ENCODE peak calls at places on chromosome 12, in four cellular contexts. V is K562, Y is HepG2, W is GM12878. N is an unnamed sample.

GRCh38 chr12:113955109-113955970 is 10.8 kb downstream of the RBM19 start:
- DNase-seq in V (peak), Y (peak), W (no peak), N (peak)

GRCh38 chr12:55060470-55060869 is 40.7 kb downstream of the NEUROD4 start:
- DNase-seq in V (peak), Y (no peak), W (peak), N (no peak)

GRCh38 chr12:121668750-121669524 is 517 bp downstream of the MORN3 start:
- DNase-seq in V (peak), Y (peak), W (no peak), N (no peak)

GRCh38 chr12:100755186-100755585 is 39.4 kb upstream of the ANO4 start:
- DNase-seq in V (no peak), Y (no peak), W (no peak), N (no peak)

GRCh38 chr12:18430425-18431048 is 169.2 kb downstream of the PIK3C2G start:
- DNase-seq in V (peak), Y (peak), W (no peak), N (peak)

GRCh38 chr12:54932691-54933090 is 51.9 kb downstream of the TESPA1 start:
- DNase-seq in V (peak), Y (no peak), W (no peak), N (no peak)

GRCh38 chr12:49661191-49661590 is 37.8 kb downstream of the PRPF40B start:
- DNase-seq in V (no peak), Y (no peak), W (no peak), N (no peak)

GRCh38 chr12:119176267-119177055 is 2.3 kb upstream of the HSPB8 start:
- DNase-seq in V (no peak), Y (peak), W (no peak), N (peak)

GRCh38 chr12:5050542-5050941 is 6.9 kb downstream of the KCNA5 start:
- DNase-seq in V (no peak), Y (no peak), W (no peak), N (no peak)

GRCh38 chr12:54591001-54591591 is 2.6 kb upstream of the PPP1R1A start:
- DNase-seq in V (no peak), Y (no peak), W (no peak), N (no peak)

GRCh38 chr12:120639771-120640721 is at the start of gene CABP1:
- DNase-seq in V (peak), Y (peak), W (no peak), N (peak)

GRCh38 chr12:48788852-48789775 is at the start of gene ADCY6:
- DNase-seq in V (no peak), Y (peak), W (no peak), N (peak)

GRCh38 chr12:15550778-15551177 is 228.5 kb downstream of the PTPRO start:
- DNase-seq in V (no peak), Y (no peak), W (no peak), N (no peak)

GRCh38 chr12:11500861-11501230 is 105.5 kb upstream of the PRB2 start:
- DNase-seq in V (no peak), Y (no peak), W (no peak), N (no peak)

GRCh38 chr12:89933911-89934310 is 225.3 kb upstream of the ATP2B1 start:
- DNase-seq in V (no peak), Y (no peak), W (no peak), N (no peak)

GRCh38 chr12:122123761-122124145 is 45.2 kb downstream of the MLXIP start:
- DNase-seq in V (no peak), Y (no peak), W (no peak), N (no peak)

GRCh38 chr12:42968426-42968825 is 378.9 kb upstream of the PRICKLE1 start:
- DNase-seq in V (no peak), Y (no peak), W (no peak), N (no peak)

GRCh38 chr12:68374315-68374982 is 42.3 kb upstream of the MDM1 start:
- DNase-seq in V (no peak), Y (no peak), W (peak), N (no peak)

GRCh38 chr12:52258335-52258901 is 16.0 kb upstream of the KRT86 start:
- DNase-seq in V (no peak), Y (no peak), W (no peak), N (no peak)

GRCh38 chr12:27180862-27181261 is 63.2 kb upstream of the STK38L start:
- DNase-seq in V (no peak), Y (no peak), W (no peak), N (no peak)

GRCh38 chr12:107441906-107442305 is 243.7 kb upstream of the PWP1 start:
- DNase-seq in V (no peak), Y (no peak), W (no peak), N (no peak)

GRCh38 chr12:68317047-68317667 is 15.0 kb downstream of the MDM1 start:
- DNase-seq in V (peak), Y (peak), W (no peak), N (peak)

GRCh38 chr12:26612203-26612602 is 220.8 kb downstream of the ITPR2 start:
- DNase-seq in V (no peak), Y (no peak), W (no peak), N (no peak)

GRCh38 chr12:74602881-74603523 is 65.4 kb downstream of the ATXN7L3B start:
- DNase-seq in V (no peak), Y (no peak), W (no peak), N (no peak)

GRCh38 chr12:83320350-83320749 is 633.6 kb downstream of the TMTC2 start:
- DNase-seq in V (no peak), Y (no peak), W (no peak), N (no peak)

GRCh38 chr12:45674583-45674982 is 54.9 kb upstream of the ARID2 start:
- DNase-seq in V (no peak), Y (no peak), W (no peak), N (no peak)

GRCh38 chr12:106137456-106138278 is 1.1 kb downstream of the NUAK1 start:
- DNase-seq in V (no peak), Y (no peak), W (no peak), N (no peak)

GRCh38 chr12:45611495-45611894 is 118.0 kb upstream of the ARID2 start:
- DNase-seq in V (no peak), Y (no peak), W (no peak), N (no peak)

GRCh38 chr12:55845349-55845748 is 2.6 kb upstream of the MMP19 start:
- DNase-seq in V (no peak), Y (no peak), W (no peak), N (no peak)

GRCh38 chr12:100574262-100575074 is 984 bp downstream of the GAS2L3 start:
- DNase-seq in V (no peak), Y (no peak), W (no peak), N (peak)

GRCh38 chr12:450438-450837 is 9.3 kb upstream of the B4GALNT3 start:
- DNase-seq in V (peak), Y (no peak), W (no peak), N (no peak)

GRCh38 chr12:120960657-120961056 is 17.7 kb upstream of the HNF1A start:
- DNase-seq in V (no peak), Y (no peak), W (no peak), N (no peak)

GRCh38 chr12:30626847-30627246 is 68.8 kb downstream of the IPO8 start:
- DNase-seq in V (no peak), Y (peak), W (no peak), N (no peak)

GRCh38 chr12:30631710-30632109 is 64.0 kb downstream of the IPO8 start:
- DNase-seq in V (no peak), Y (no peak), W (no peak), N (no peak)

GRCh38 chr12:30630378-30631285 is 65.0 kb downstream of the IPO8 start:
- DNase-seq in V (no peak), Y (no peak), W (no peak), N (no peak)
- TF ChIP-seq FOXM1 in V (no peak), Y (no peak), W (no peak), N (no peak)

GRCh38 chr12:111467092-111467861 is 61.6 kb downstream of the SH2B3 start:
- DNase-seq in V (no peak), Y (peak), W (no peak), N (no peak)
- TF ChIP-seq BHLHE40 in V (peak), Y (no peak), W (no peak), N (no peak)

DNA sequence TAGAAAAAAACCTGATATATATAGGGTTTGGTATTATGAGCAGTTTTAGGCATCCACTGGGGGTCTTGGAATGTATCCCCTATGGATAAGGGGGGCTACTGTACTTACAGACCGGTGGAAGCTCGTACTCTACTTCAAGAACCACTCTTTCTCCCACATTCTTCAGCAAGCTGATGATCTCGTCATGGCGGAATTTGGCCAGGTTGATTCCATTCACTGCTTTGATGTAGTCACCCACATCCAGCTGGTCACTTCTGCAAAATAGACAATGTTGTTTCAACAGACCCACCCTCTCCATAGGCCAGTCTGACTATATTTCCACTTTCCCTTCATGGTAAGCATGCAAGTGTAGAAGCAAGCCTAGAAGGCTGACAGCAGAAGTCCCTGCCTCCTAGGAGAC is 139.9 kb downstream of the GRIP1 start:
- DNase-seq in V (no peak), Y (no peak), W (no peak), N (no peak)
- TF ChIP-seq FOXK2 in V (no peak), Y (no peak), W (no peak), N (no peak)

DNA sequence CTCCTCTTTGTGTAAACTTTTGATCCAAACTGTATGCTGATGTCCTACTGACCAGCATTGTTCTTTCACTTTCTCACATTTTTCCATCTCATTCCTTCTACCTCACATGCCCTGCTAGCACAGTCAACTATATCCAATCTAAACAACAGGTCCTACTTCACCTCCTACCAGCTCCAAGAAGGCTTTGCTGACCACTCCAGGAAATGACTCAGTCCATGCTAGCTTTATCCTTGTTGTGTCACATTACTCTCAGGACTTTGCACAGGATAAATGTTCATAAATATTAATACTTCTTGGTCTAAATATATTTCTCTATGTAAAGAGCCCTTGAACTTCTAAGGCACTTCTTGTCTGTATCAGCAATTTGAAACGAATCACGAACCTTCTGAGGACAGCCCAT is 64.9 kb upstream of the PCED1B start:
- DNase-seq in V (no peak), Y (no peak), W (no peak), N (no peak)
- TF ChIP-seq FOXM1 in V (no peak), Y (no peak), W (no peak), N (no peak)

DNA sequence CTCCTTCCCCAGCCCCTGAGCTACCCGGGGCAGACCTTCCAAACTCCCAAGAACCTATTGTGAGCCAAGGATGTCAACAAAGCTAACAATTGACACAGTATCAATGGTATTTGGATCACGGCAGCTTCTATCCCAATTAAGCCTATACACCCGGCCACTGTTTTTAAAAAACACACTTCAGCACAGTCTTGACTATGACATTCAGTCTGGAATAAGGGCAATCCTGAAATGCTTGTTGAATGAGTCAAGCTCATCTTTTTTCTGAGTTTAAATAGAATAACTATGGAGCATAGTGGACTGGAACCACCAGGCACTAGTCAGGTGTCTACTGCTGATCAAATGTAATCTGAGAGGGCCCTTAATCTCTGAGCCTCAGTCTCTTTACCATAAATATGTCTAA is 5.7 kb downstream of the DENND5B start:
- DNase-seq in V (no peak), Y (no peak), W (no peak), N (no peak)
- TF ChIP-seq BHLHE40 in V (no peak), Y (no peak), W (no peak), N (no peak)

N was measured in HEK293T.